ENCODE peak calls at places on chromosome 10, in four cellular contexts. One of them, this sample, is unnamed. For H3K4me1, the result is how much of the 10 kb centered on the place peaks cover.

GRCh38 chr10:79066460-79067240 is 2.1 kb upstream of the ZMIZ1 start:
- DNase-seq in HepG2: peak
- DNase-seq in fibroblast of lung: no peak
- DNase-seq in transverse colon: no peak
- DNase-seq in this sample: peak

GRCh38 chr10:130179640-130180039 is 43.4 kb downstream of the GLRX3 start:
- DNase-seq in fibroblast of lung: peak
- DNase-seq in HepG2: peak
- DNase-seq in transverse colon: no peak
- DNase-seq in this sample: no peak

GRCh38 chr10:60942604-60943269 is 1.2 kb downstream of the RHOBTB1 start:
- DNase-seq in HepG2: no peak
- DNase-seq in fibroblast of lung: peak
- DNase-seq in transverse colon: peak
- DNase-seq in this sample: peak

GRCh38 chr10:48981310-48981907 is 41.8 kb upstream of the LRRC18 start:
- DNase-seq in fibroblast of lung: peak
- DNase-seq in transverse colon: peak
- DNase-seq in HepG2: peak
- DNase-seq in this sample: peak

GRCh38 chr10:75977146-75977545 is 545.7 kb downstream of the LRMDA start:
- DNase-seq in fibroblast of lung: no peak
- DNase-seq in transverse colon: no peak
- DNase-seq in HepG2: no peak
- DNase-seq in this sample: no peak

GRCh38 chr10:108471420-108471819 is 1306.9 kb upstream of the SORCS1 start:
- DNase-seq in transverse colon: no peak
- DNase-seq in HepG2: no peak
- DNase-seq in fibroblast of lung: no peak
- DNase-seq in this sample: no peak

GRCh38 chr10:68184546-68184945 is 47.4 kb downstream of the ATOH7 start:
- DNase-seq in HepG2: no peak
- DNase-seq in transverse colon: no peak
- DNase-seq in fibroblast of lung: no peak
- DNase-seq in this sample: peak

GRCh38 chr10:6014241-6014761 is 37.0 kb upstream of the IL15RA start:
- DNase-seq in fibroblast of lung: peak
- DNase-seq in transverse colon: peak
- DNase-seq in HepG2: peak
- DNase-seq in this sample: peak

GRCh38 chr10:24929056-24929544 is 23.3 kb downstream of the PRTFDC1 start:
- DNase-seq in fibroblast of lung: peak
- DNase-seq in HepG2: no peak
- DNase-seq in transverse colon: no peak
- DNase-seq in this sample: peak

GRCh38 chr10:120286280-120286679 is 170.7 kb upstream of the PLPP4 start:
- DNase-seq in HepG2: no peak
- DNase-seq in fibroblast of lung: no peak
- DNase-seq in transverse colon: no peak
- DNase-seq in this sample: no peak

GRCh38 chr10:47288916-47289495 is 11.0 kb upstream of the GDF10 start:
- DNase-seq in transverse colon: no peak
- DNase-seq in HepG2: no peak
- DNase-seq in fibroblast of lung: no peak
- DNase-seq in this sample: no peak

GRCh38 chr10:60769406-60769805 is 8.9 kb upstream of the CDK1 start:
- DNase-seq in HepG2: no peak
- DNase-seq in transverse colon: no peak
- DNase-seq in fibroblast of lung: no peak
- DNase-seq in this sample: no peak

GRCh38 chr10:75681334-75681733 is 249.9 kb downstream of the LRMDA start:
- DNase-seq in HepG2: no peak
- DNase-seq in transverse colon: no peak
- DNase-seq in fibroblast of lung: no peak
- DNase-seq in this sample: no peak

GRCh38 chr10:77104459-77104980 is 533.1 kb downstream of the KCNMA1 start:
- DNase-seq in fibroblast of lung: peak
- DNase-seq in HepG2: no peak
- DNase-seq in transverse colon: peak
- DNase-seq in this sample: no peak

GRCh38 chr10:89390875-89391576 is 1.4 kb upstream of the IFIT1 start:
- DNase-seq in transverse colon: no peak
- DNase-seq in HepG2: no peak
- DNase-seq in fibroblast of lung: peak
- DNase-seq in this sample: no peak

GRCh38 chr10:131474426-131474825 is 162.9 kb upstream of the TCERG1L start:
- DNase-seq in transverse colon: no peak
- DNase-seq in fibroblast of lung: no peak
- DNase-seq in HepG2: no peak
- DNase-seq in this sample: no peak

GRCh38 chr10:85105614-85106013 is 777.2 kb downstream of the CCSER2 start:
- DNase-seq in fibroblast of lung: no peak
- DNase-seq in HepG2: no peak
- DNase-seq in transverse colon: no peak
- DNase-seq in this sample: peak

GRCh38 chr10:7817576-7817975 is 729 bp upstream of the TAF3 start:
- DNase-seq in fibroblast of lung: no peak
- DNase-seq in HepG2: no peak
- DNase-seq in transverse colon: no peak
- DNase-seq in this sample: no peak

GRCh38 chr10:34049887-34050286 is 715.4 kb upstream of the NRP1 start:
- DNase-seq in fibroblast of lung: peak
- DNase-seq in transverse colon: no peak
- DNase-seq in HepG2: no peak
- DNase-seq in this sample: no peak

GRCh38 chr10:101066890-101067355 is 5.1 kb downstream of the KAZALD1 start:
- DNase-seq in transverse colon: no peak
- DNase-seq in fibroblast of lung: no peak
- DNase-seq in HepG2: no peak
- DNase-seq in this sample: no peak

GRCh38 chr10:22251751-22252285 is 34.0 kb upstream of the EBLN1 start:
- DNase-seq in transverse colon: peak
- DNase-seq in HepG2: no peak
- DNase-seq in fibroblast of lung: peak
- DNase-seq in this sample: no peak

GRCh38 chr10:30751678-30752331 is 122.3 kb upstream of the LYZL2 start:
- DNase-seq in transverse colon: peak
- DNase-seq in HepG2: no peak
- DNase-seq in fibroblast of lung: peak
- DNase-seq in this sample: peak

GRCh38 chr10:7826971-7827370 is 8.7 kb downstream of the TAF3 start:
- DNase-seq in fibroblast of lung: peak
- DNase-seq in transverse colon: no peak
- DNase-seq in HepG2: no peak
- DNase-seq in this sample: no peak

GRCh38 chr10:110641256-110641655 is 2.9 kb upstream of the RBM20 start:
- DNase-seq in HepG2: peak
- DNase-seq in fibroblast of lung: peak
- DNase-seq in transverse colon: peak
- DNase-seq in this sample: peak

GRCh38 chr10:98391578-98391991 is 23.4 kb downstream of the PYROXD2 start:
- DNase-seq in transverse colon: no peak
- DNase-seq in HepG2: no peak
- DNase-seq in fibroblast of lung: no peak
- DNase-seq in this sample: no peak

GRCh38 chr10:51366044-51366443 is 291.8 kb downstream of the PRKG1 start:
- DNase-seq in fibroblast of lung: no peak
- DNase-seq in transverse colon: no peak
- DNase-seq in HepG2: no peak
- DNase-seq in this sample: no peak

GRCh38 chr10:58384095-58384494 is 1.1 kb upstream of the TFAM start:
- DNase-seq in transverse colon: no peak
- DNase-seq in HepG2: no peak
- DNase-seq in fibroblast of lung: peak
- DNase-seq in this sample: no peak

GRCh38 chr10:25907247-25907646 is 26.8 kb upstream of the MYO3A start:
- DNase-seq in HepG2: no peak
- DNase-seq in fibroblast of lung: no peak
- DNase-seq in transverse colon: no peak
- DNase-seq in this sample: no peak

GRCh38 chr10:92839191-92840085 is 8.9 kb upstream of the EXOC6 start:
- DNase-seq in fibroblast of lung: peak
- DNase-seq in HepG2: peak
- DNase-seq in transverse colon: peak
- DNase-seq in this sample: peak

GRCh38 chr10:72665925-72666324 is 26.0 kb upstream of the MCU start:
- DNase-seq in HepG2: no peak
- DNase-seq in fibroblast of lung: peak
- DNase-seq in transverse colon: no peak
- DNase-seq in this sample: no peak

GRCh38 chr10:95559466-95559865 is 1.7 kb downstream of the SORBS1 start:
- DNase-seq in HepG2: no peak
- DNase-seq in fibroblast of lung: no peak
- DNase-seq in transverse colon: no peak
- DNase-seq in this sample: no peak
- H3K4me3 ChIP-seq in HepG2: peak
- H3K4me3 ChIP-seq in fibroblast of lung: no peak
- H3K4me3 ChIP-seq in transverse colon: peak
- H3K4me3 ChIP-seq in this sample: no peak

GRCh38 chr10:45419673-45420020 is 45.6 kb downstream of the ALOX5 start:
- DNase-seq in fibroblast of lung: no peak
- DNase-seq in transverse colon: no peak
- DNase-seq in HepG2: no peak
- DNase-seq in this sample: no peak
- H3K4me1 ChIP-seq in fibroblast of lung: under half
- H3K4me1 ChIP-seq in transverse colon: under half
- H3K4me1 ChIP-seq in HepG2: under half
- H3K4me1 ChIP-seq in this sample: under half

GRCh38 chr10:94439275-94439861 is 37.0 kb downstream of the TBC1D12 start:
- DNase-seq in HepG2: no peak
- DNase-seq in fibroblast of lung: peak
- DNase-seq in transverse colon: no peak
- DNase-seq in this sample: no peak
- H3K4me3 ChIP-seq in HepG2: no peak
- H3K4me3 ChIP-seq in fibroblast of lung: no peak
- H3K4me3 ChIP-seq in transverse colon: no peak
- H3K4me3 ChIP-seq in this sample: no peak

DNA sequence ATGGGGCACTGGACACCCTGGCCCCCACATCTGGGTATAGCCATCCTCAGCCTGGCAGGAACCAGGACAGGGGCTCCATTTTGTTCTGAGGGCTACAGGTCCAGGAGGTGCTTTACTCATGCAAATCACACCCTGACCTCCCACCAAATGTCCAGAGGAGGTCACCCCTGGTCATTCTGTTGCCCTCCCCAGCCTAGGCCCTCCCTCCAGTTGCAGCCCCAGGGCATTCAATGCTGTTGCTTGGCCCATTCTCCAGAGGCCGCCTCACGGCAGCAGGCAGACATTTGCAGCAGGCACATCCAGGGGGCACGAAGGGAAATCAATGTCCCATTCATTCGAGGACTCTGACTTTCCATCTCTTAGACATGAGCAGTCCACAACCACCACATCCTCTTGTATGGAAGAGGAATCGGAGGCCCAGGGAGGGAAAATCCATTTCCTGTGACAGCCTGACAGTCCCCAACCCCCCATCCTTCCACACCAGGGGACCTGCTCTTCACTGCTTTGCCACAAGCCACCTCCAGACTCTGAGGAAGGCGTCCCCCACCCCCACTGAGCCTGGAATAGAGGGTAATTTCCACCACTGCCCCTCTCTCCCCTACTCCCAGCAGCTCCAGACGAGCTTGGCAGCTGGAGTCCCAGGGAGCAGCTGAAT is 76.2 kb upstream of the UNC5B start:
- DNase-seq in fibroblast of lung: no peak
- DNase-seq in transverse colon: no peak
- DNase-seq in HepG2: no peak
- DNase-seq in this sample: no peak
- H3K4me1 ChIP-seq in fibroblast of lung: under half
- H3K4me1 ChIP-seq in transverse colon: under half
- H3K4me1 ChIP-seq in HepG2: under half
- H3K4me1 ChIP-seq in this sample: under half

GRCh38 chr10:122461367-122461728 is at the start of gene HTRA1:
- DNase-seq in HepG2: no peak
- DNase-seq in transverse colon: peak
- DNase-seq in fibroblast of lung: peak
- DNase-seq in this sample: peak

GRCh38 chr10:122459586-122460273 is 1.6 kb upstream of the HTRA1 start:
- DNase-seq in transverse colon: no peak
- DNase-seq in fibroblast of lung: peak
- DNase-seq in HepG2: no peak
- DNase-seq in this sample: peak

GRCh38 chr10:122462533-122463465 is 1.4 kb downstream of the HTRA1 start:
- DNase-seq in HepG2: no peak
- DNase-seq in transverse colon: no peak
- DNase-seq in fibroblast of lung: peak
- DNase-seq in this sample: no peak

GRCh38 chr10:122461729-122462532 is 578 bp downstream of the HTRA1 start:
- DNase-seq in HepG2: no peak
- DNase-seq in transverse colon: no peak
- DNase-seq in fibroblast of lung: peak
- DNase-seq in this sample: no peak

GRCh38 chr10:122460891-122461293 is 461 bp upstream of the HTRA1 start:
- DNase-seq in transverse colon: no peak
- DNase-seq in fibroblast of lung: peak
- DNase-seq in HepG2: no peak
- DNase-seq in this sample: no peak
- H3K4me3 ChIP-seq in transverse colon: peak
- H3K4me3 ChIP-seq in fibroblast of lung: peak
- H3K4me3 ChIP-seq in HepG2: no peak
- H3K4me3 ChIP-seq in this sample: peak

GRCh38 chr10:95532536-95532935 is 28.6 kb downstream of the SORBS1 start:
- DNase-seq in fibroblast of lung: peak
- DNase-seq in transverse colon: no peak
- DNase-seq in HepG2: no peak
- DNase-seq in this sample: no peak
- H3K4me1 ChIP-seq in fibroblast of lung: under half
- H3K4me1 ChIP-seq in transverse colon: under half
- H3K4me1 ChIP-seq in HepG2: half or more
- H3K4me1 ChIP-seq in this sample: under half